ENCODE peak calls at places on chromosomes 1 and 21, in seven cellular contexts. F, D, E, U, X, V and C are unnamed samples.

GRCh38 chr1:53899206-53899628 is 5.2 kb downstream of the DIO1 start:
- DNase-seq in F (no peak), D (no peak), E (no peak), U (no peak), X (peak), V (no peak), C (no peak)

GRCh38 chr1:30183895-30184294 is 539.5 kb downstream of the MATN1 start:
- DNase-seq in F (no peak), D (no peak), E (no peak), U (no peak), X (no peak), V (no peak), C (no peak)

GRCh38 chr1:161139765-161140164 is 7.3 kb upstream of the DEDD start:
- DNase-seq in F (peak), D (no peak), E (no peak), U (peak), X (no peak), V (no peak), C (peak)

GRCh38 chr1:168709896-168710305 is 19.1 kb downstream of the DPT start:
- DNase-seq in F (no peak), D (no peak), E (no peak), U (peak), X (no peak), V (no peak), C (no peak)

GRCh38 chr1:229273507-229274232 is 2.8 kb downstream of the RAB4A start:
- DNase-seq in F (no peak), D (no peak), E (no peak), U (peak), X (no peak), V (no peak), C (no peak)

GRCh38 chr1:232040260-232040659 is 413.7 kb downstream of the DISC1 start:
- DNase-seq in F (no peak), D (no peak), E (no peak), U (no peak), X (no peak), V (no peak), C (no peak)

GRCh38 chr1:115771847-115772457 is 3.4 kb upstream of the CASQ2 start:
- DNase-seq in F (peak), D (peak), E (peak), U (peak), X (no peak), V (no peak), C (peak)

GRCh38 chr1:183023601-183024351 is 556 bp downstream of the LAMC1 start:
- DNase-seq in F (peak), D (peak), E (peak), U (peak), X (peak), V (peak), C (peak)

GRCh38 chr21:37297364-37297763 is 30.2 kb upstream of the VPS26C start:
- DNase-seq in F (no peak), D (no peak), E (no peak), U (no peak), X (no peak), V (no peak), C (no peak)

GRCh38 chr1:246455487-246455886 is 51.6 kb downstream of the SMYD3 start:
- DNase-seq in F (no peak), D (no peak), E (no peak), U (no peak), X (no peak), V (no peak), C (no peak)

GRCh38 chr1:246447501-246447900 is 59.6 kb downstream of the SMYD3 start:
- DNase-seq in F (no peak), D (no peak), E (no peak), U (peak), X (no peak), V (no peak), C (no peak)

GRCh38 chr1:246448373-246448772 is 58.7 kb downstream of the SMYD3 start:
- DNase-seq in F (no peak), D (no peak), E (no peak), U (no peak), X (no peak), V (no peak), C (no peak)

GRCh38 chr1:246454655-246455054 is 52.4 kb downstream of the SMYD3 start:
- DNase-seq in F (no peak), D (no peak), E (no peak), U (no peak), X (no peak), V (no peak), C (no peak)

GRCh38 chr1:246450485-246451251 is 56.4 kb downstream of the SMYD3 start:
- DNase-seq in F (peak), D (no peak), E (no peak), U (peak), X (no peak), V (no peak), C (no peak)
- TF ChIP-seq CTCF in F (peak), D (peak), E (peak), U (peak), X (no peak), V (peak), C (peak)

DNA sequence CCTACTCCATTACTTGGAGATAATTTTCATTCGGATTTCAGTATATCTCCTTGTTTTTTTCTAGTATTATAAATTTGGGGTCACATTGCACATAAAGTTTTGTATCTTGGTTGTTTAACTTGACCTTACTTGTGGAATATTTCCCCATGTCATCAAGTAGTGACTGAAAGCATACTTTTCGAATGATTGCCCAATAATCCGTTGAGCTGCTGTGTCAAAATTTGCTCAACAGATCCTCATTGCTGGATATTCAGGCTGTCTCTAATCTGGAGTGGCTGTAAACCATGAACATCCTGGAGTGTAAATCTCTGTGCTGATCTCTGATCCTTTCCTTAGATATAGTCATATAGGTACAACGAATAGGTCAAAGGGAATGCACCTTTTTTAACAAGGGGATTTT is 4.9 kb downstream of the NIPAL3 start:
- DNase-seq in F (no peak), D (no peak), E (no peak), U (no peak), X (no peak), V (no peak), C (no peak)
- TF ChIP-seq CTCF in F (no peak), D (no peak), E (no peak), U (no peak), X (no peak), V (no peak), C (no peak)

GRCh38 chr1:35559317-35559944 is 1.8 kb downstream of the NCDN start:
- DNase-seq in F (no peak), D (no peak), E (no peak), U (no peak), X (no peak), V (peak), C (no peak)

GRCh38 chr1:35560256-35561225 is 2.9 kb downstream of the NCDN start:
- DNase-seq in F (no peak), D (no peak), E (peak), U (no peak), X (peak), V (no peak), C (no peak)

GRCh38 chr1:35557118-35557610 is at the start of gene KIAA0319L:
- DNase-seq in F (no peak), D (peak), E (peak), U (peak), X (peak), V (no peak), C (peak)

GRCh38 chr1:35557611-35558373 is at the start of gene NCDN:
- DNase-seq in F (peak), D (peak), E (peak), U (peak), X (peak), V (peak), C (peak)

DNA sequence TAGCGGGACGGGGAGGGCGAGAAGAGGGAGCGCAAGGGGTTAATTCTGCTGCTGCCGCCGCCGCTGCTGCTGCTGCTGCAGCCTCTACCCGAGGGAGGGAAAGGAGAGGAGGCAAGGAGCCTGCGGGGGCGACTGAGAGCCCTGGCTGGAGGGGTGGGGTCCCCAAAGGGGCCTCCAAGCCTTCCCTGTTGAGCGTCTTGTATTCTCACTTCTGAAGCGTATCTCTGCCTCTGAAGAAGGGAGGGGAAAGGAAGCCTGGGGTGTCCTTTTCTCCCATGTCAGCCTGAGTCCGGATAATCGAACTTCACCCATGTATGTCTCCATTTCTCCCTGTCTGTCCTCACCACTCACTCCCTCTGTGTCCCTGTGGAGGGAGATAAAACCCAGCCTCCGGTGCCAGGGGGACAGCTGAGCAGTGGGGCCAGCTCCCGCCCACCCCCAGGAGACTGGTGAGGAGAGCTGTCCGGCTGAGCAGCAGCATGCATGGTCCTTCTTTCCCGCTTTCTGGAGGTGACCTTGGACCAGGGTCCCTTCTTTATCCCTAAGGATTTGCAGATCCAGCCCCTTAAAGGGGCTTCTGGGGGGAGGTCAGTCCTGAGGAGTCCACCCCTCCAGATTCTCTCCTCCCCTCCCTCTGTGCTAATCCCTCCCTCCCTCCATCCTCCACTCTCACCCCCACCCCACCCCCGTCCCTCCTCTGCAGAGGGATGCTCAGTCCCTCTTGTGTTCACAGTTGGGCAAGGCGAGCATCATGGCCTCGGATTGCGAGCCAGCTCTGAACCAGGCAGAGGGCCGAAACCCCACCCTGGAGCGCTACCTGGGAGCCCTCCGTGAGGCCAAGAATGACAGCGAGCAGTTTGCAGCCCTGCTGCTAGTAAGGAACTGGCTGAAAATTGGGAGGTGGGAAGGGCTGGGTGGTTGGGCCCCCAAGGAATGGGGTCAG is 1.0 kb downstream of the NCDN start:
- DNase-seq in F (peak), D (no peak), E (no peak), U (no peak), X (peak), V (no peak), C (no peak)
- TF ChIP-seq CTCF in F (no peak), D (no peak), E (no peak), U (peak), X (no peak), V (no peak), C (no peak)

DNA sequence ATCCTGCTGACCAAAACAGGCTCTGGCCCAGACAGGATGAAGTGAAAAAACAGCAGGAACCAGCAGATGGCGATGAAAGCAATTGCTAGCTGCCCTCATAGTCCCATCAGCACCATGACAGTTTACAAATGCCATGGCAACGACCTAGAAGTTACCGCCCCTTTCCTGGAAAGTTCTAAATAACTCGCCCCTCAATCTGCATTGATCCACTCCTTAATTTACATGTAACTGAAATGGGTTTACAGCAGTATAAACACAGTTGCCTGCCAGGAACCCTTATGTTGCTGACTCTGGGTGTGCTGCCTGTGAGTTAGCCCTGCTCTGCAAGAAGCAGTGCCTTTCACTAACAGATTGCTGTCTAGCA is 65.5 kb upstream of the CR1L start:
- DNase-seq in F (peak), D (peak), E (no peak), U (peak), X (no peak), V (no peak), C (peak)
- TF ChIP-seq CTCF in F (peak), D (peak), E (peak), U (peak), X (no peak), V (peak), C (peak)

GRCh38 chr1:188129856-188130838 is 1301.4 kb downstream of the PLA2G4A start:
- DNase-seq in F (no peak), D (no peak), E (no peak), U (no peak), X (no peak), V (no peak), C (no peak)

GRCh38 chr1:188127507-188127906 is 1298.8 kb downstream of the PLA2G4A start:
- DNase-seq in F (no peak), D (no peak), E (no peak), U (no peak), X (no peak), V (no peak), C (no peak)

DNA sequence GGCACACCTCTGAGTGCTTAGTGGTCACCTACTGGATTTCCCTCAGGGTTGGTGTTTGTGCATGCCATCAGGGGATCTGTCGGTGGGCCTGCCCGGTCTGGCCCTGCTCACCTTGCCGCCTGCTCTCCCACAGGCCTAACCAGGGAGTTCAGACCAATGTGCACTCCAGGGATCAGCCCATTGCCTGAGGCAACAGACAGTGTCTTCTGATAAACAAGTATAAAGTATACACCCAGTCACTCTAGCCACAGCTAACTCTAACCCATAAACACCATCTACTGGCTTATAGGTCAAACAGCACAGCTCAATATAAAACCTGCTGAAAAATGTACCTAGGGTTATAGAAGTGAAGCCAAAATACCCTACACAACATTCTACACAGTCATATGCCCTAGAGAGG is 1300.0 kb downstream of the PLA2G4A start:
- DNase-seq in F (no peak), D (peak), E (no peak), U (peak), X (peak), V (no peak), C (no peak)
- TF ChIP-seq CTCF in F (no peak), D (peak), E (no peak), U (no peak), X (no peak), V (no peak), C (no peak)

DNA sequence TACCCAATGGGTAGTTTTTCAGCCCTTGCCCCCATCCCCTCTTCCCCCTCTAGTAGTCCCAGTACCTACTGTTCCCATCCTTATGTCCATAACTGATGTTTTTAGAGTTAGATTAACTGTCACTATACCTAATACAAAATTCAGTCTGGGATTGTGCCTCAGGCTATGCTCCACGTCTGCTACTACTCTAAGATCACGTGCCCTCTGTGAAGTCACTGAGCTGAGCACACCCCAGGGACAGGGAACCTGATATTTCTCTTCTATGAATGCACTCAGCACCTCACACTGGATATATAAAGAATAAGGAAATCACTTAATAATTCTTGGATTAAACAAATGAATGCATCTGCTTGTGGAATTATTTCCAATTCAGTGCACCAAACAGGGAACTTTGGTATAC is 308.0 kb downstream of the SMYD3 start:
- DNase-seq in F (no peak), D (no peak), E (no peak), U (peak), X (no peak), V (no peak), C (no peak)
- TF ChIP-seq CTCF in F (no peak), D (no peak), E (no peak), U (no peak), X (no peak), V (no peak), C (no peak)